ENCODE peak calls at places on chromosomes 1 and 21, in five cellular contexts. Q is activated CD4-positive, alpha-beta T cell treated with anti-CD3 and anti-CD28 coated beads for 36 hours; P is activated CD8-positive, alpha-beta memory T cell treated with anti-CD3 and anti-CD28 coated beads for 1 hour; M is HFF-Myc; K is AG08395. S is an unnamed sample.

GRCh38 chr21:39630191-39630591 is 17.5 kb downstream of the B3GALT5 start:
- DNase-seq in Q (no peak), P (no peak), M (peak; percentile 11), K (no peak), S (no peak)

GRCh38 chr1:223430221-223430620 is 37.0 kb downstream of the CCDC185 start:
- DNase-seq in Q (no peak), P (no peak), M (no peak), K (no peak), S (no peak)

GRCh38 chr1:221637641-221638041 is 104.2 kb downstream of the DUSP10 start:
- DNase-seq in Q (no peak), P (no peak), M (peak; percentile 35), K (peak; percentile 78), S (no peak)

GRCh38 chr21:42056996-42057689 is 14.0 kb upstream of the UMODL1 start:
- DNase-seq in Q (no peak), P (no peak), M (no peak), K (peak; percentile 88), S (peak; percentile 93)

GRCh38 chr1:244876228-244876910 is 12.0 kb upstream of the HNRNPU start:
- DNase-seq in Q (no peak), P (no peak), M (no peak), K (no peak), S (no peak)

GRCh38 chr1:234603221-234604204 is 6.5 kb downstream of the IRF2BP2 start:
- DNase-seq in Q (no peak), P (no peak), M (no peak), K (no peak), S (no peak)

GRCh38 chr1:222334026-222334680 is 213.8 kb downstream of the HHIPL2 start:
- DNase-seq in Q (peak; percentile 48), P (no peak), M (no peak), K (peak; percentile 31), S (no peak)

GRCh38 chr1:239185245-239185619 is 201.1 kb upstream of the CHRM3 start:
- DNase-seq in Q (no peak), P (no peak), M (no peak), K (no peak), S (no peak)

GRCh38 chr1:165871311-165872067 is 44.1 kb downstream of the UCK2 start:
- DNase-seq in Q (peak; percentile 71), P (peak; percentile 17), M (no peak), K (no peak), S (no peak)

GRCh38 chr21:32886339-32886738 is 114.8 kb upstream of the PAXBP1 start:
- DNase-seq in Q (peak; percentile 36), P (no peak), M (no peak), K (no peak), S (no peak)

GRCh38 chr1:211648980-211649934 is 26.2 kb downstream of the NEK2 start:
- DNase-seq in Q (peak; percentile 55), P (no peak), M (no peak), K (peak; percentile 27), S (peak; percentile 52)

GRCh38 chr1:6691507-6691906 is 10.1 kb downstream of the DNAJC11 start:
- DNase-seq in Q (no peak), P (no peak), M (no peak), K (no peak), S (no peak)

GRCh38 chr1:113972954-113973353 is 6.3 kb upstream of the OLFML3 start:
- DNase-seq in Q (no peak), P (no peak), M (no peak), K (no peak), S (no peak)

GRCh38 chr1:158283965-158284364 is 5.8 kb upstream of the CD1C start:
- DNase-seq in Q (no peak), P (no peak), M (no peak), K (no peak), S (no peak)

GRCh38 chr1:56644941-56645662 is at the start of gene PRKAA2:
- DNase-seq in Q (peak; percentile 45), P (no peak), M (no peak), K (peak; percentile 26), S (peak; percentile 44)

GRCh38 chr21:42400525-42400924 is 3.2 kb upstream of the UBASH3A start:
- DNase-seq in Q (no peak), P (no peak), M (peak; percentile 22), K (no peak), S (no peak)

GRCh38 chr1:95071539-95071938 is 1.2 kb downstream of the ALG14 start:
- DNase-seq in Q (peak; percentile 13), P (no peak), M (no peak), K (no peak), S (no peak)

GRCh38 chr1:178614286-178614685 is 101.4 kb downstream of the TEX35 start:
- DNase-seq in Q (no peak), P (no peak), M (no peak), K (no peak), S (no peak)

GRCh38 chr1:230717251-230717650 is 3.3 kb upstream of the AGT start:
- DNase-seq in Q (no peak), P (no peak), M (no peak), K (no peak), S (no peak)

GRCh38 chr1:17075470-17076255 is 21.8 kb upstream of the SDHB start:
- DNase-seq in Q (peak; percentile 48), P (no peak), M (no peak), K (peak; percentile 30), S (no peak)

GRCh38 chr1:160167056-160167455 is 15.7 kb downstream of the ATP1A4 start:
- DNase-seq in Q (no peak), P (no peak), M (no peak), K (no peak), S (no peak)

GRCh38 chr1:33097137-33097611 is 16.2 kb downstream of the AZIN2 start:
- DNase-seq in Q (peak; percentile 26), P (no peak), M (no peak), K (no peak), S (no peak)

GRCh38 chr1:29235955-29236742 is at the start of gene PTPRU:
- DNase-seq in Q (peak; percentile 91), P (peak; percentile 71), M (no peak), K (peak; percentile 91), S (peak; percentile 75)

GRCh38 chr1:100924212-100924611 is 28.3 kb downstream of the SLC30A7 start:
- DNase-seq in Q (peak; percentile 59), P (no peak), M (no peak), K (no peak), S (no peak)

GRCh38 chr1:113429461-113430153 is 39.3 kb downstream of the MAGI3 start:
- DNase-seq in Q (peak; percentile 11), P (no peak), M (peak; percentile 10), K (no peak), S (no peak)

GRCh38 chr1:241985787-241986186 is 13.1 kb downstream of the MAP1LC3C start:
- DNase-seq in Q (peak; percentile 19), P (no peak), M (no peak), K (peak; percentile 61), S (no peak)

GRCh38 chr1:155052412-155053400 is 1.6 kb downstream of the ADAM15 start:
- DNase-seq in Q (peak; percentile 59), P (no peak), M (no peak), K (peak; percentile 31), S (peak; percentile 37)

GRCh38 chr1:221234821-221235220 is 355.6 kb downstream of the HLX start:
- DNase-seq in Q (no peak), P (no peak), M (no peak), K (no peak), S (no peak)

GRCh38 chr21:35410656-35411055 is 361.6 kb upstream of the RUNX1 start:
- DNase-seq in Q (no peak), P (no peak), M (no peak), K (no peak), S (no peak)

GRCh38 chr1:84164156-84164555 is 20.1 kb downstream of the PRKACB start:
- DNase-seq in Q (no peak), P (no peak), M (no peak), K (no peak), S (no peak)

GRCh38 chr21:33402011-33402979 is 918 bp upstream of the IFNGR2 start:
- DNase-seq in Q (peak; percentile 28), P (no peak), M (no peak), K (peak; percentile 58), S (peak; percentile 46)

GRCh38 chr21:42545317-42545716 is 31.7 kb downstream of the SLC37A1 start:
- DNase-seq in Q (no peak), P (no peak), M (no peak), K (no peak), S (no peak)

GRCh38 chr1:189619682-189620332 is 857.9 kb downstream of the BRINP3 start:
- DNase-seq in Q (no peak), P (no peak), M (peak; percentile 2), K (no peak), S (no peak)

GRCh38 chr1:36585760-36586072 is 103.0 kb upstream of the CSF3R start:
- DNase-seq in Q (no peak), P (no peak), M (no peak), K (no peak), S (no peak)

GRCh38 chr1:13597166-13597565 is 13.5 kb downstream of the PDPN start:
- DNase-seq in Q (no peak), P (no peak), M (no peak), K (no peak), S (no peak)

GRCh38 chr1:210496063-210496462 is 167.4 kb downstream of the HHAT start:
- DNase-seq in Q (no peak), P (no peak), M (no peak), K (peak; percentile 57), S (no peak)

GRCh38 chr1:108814343-108815125 is 42.4 kb downstream of the AKNAD1 start:
- DNase-seq in Q (no peak), P (no peak), M (no peak), K (peak; percentile 28), S (no peak)

GRCh38 chr1:50852889-50853288 is 107.2 kb downstream of the FAF1 start:
- DNase-seq in Q (no peak), P (no peak), M (no peak), K (no peak), S (no peak)

GRCh38 chr1:6014130-6014999 is 22.1 kb upstream of the NPHP4 start:
- DNase-seq in Q (no peak), P (no peak), M (no peak), K (no peak), S (no peak)

GRCh38 chr1:16236495-16237342 is at the start of gene CPLANE2:
- DNase-seq in Q (peak; percentile 98), P (peak; percentile 95), M (peak; percentile 73), K (peak; percentile 96), S (peak; percentile 96)